ENCODE peak calls at places on chromosomes 1 and 21, in eight cellular contexts. T is CD8-positive, alpha-beta T cell; W is hepatocyte; D is fibroblast of mammary gland; P is psoas muscle; G is HepG2; M is AG04449; H is sigmoid colon. X is an unnamed sample.

GRCh38 chr1:106747791-106748190 is 308.7 kb upstream of the PRMT6 start:
- DNase-seq in T (no peak), W (no peak), D (no peak), P (peak), G (no peak), M (no peak), H (no peak), X (no peak)

GRCh38 chr1:245222931-245223330 is 68.1 kb downstream of the KIF26B start:
- DNase-seq in T (no peak), W (no peak), D (no peak), P (no peak), G (no peak), M (no peak), H (no peak), X (no peak)

GRCh38 chr1:11979453-11979817 is 809 bp upstream of the MFN2 start:
- DNase-seq in T (no peak), W (no peak), D (no peak), P (no peak), G (no peak), M (no peak), H (no peak), X (no peak)

GRCh38 chr1:244496186-244496585 is 35.1 kb downstream of the CATSPERE start:
- DNase-seq in T (no peak), W (no peak), D (no peak), P (no peak), G (no peak), M (no peak), H (no peak), X (no peak)

GRCh38 chr1:118841521-118841920 is 146.6 kb downstream of the TBX15 start:
- DNase-seq in T (no peak), W (no peak), D (no peak), P (no peak), G (no peak), M (no peak), H (no peak), X (no peak)

GRCh38 chr1:63112155-63112914 is 210.0 kb upstream of the FOXD3 start:
- DNase-seq in T (no peak), W (no peak), D (peak), P (no peak), G (no peak), M (peak), H (no peak), X (peak)

GRCh38 chr1:90724926-90725325 is 7.8 kb upstream of the BARHL2 start:
- DNase-seq in T (no peak), W (no peak), D (no peak), P (no peak), G (no peak), M (no peak), H (no peak), X (no peak)

GRCh38 chr1:41977329-41977728 is 58.6 kb upstream of the HIVEP3 start:
- DNase-seq in T (no peak), W (no peak), D (no peak), P (no peak), G (no peak), M (no peak), H (no peak), X (no peak)

GRCh38 chr1:39491146-39491921 is at the start of gene BMP8A:
- DNase-seq in T (peak), W (peak), D (no peak), P (peak), G (peak), M (no peak), H (peak), X (no peak)

GRCh38 chr1:186094170-186094569 is 280.9 kb downstream of the TPR start:
- DNase-seq in T (no peak), W (no peak), D (peak), P (no peak), G (no peak), M (peak), H (no peak), X (peak)

GRCh38 chr1:183191833-183192232 is 5.8 kb downstream of the LAMC2 start:
- DNase-seq in T (no peak), W (no peak), D (peak), P (no peak), G (no peak), M (peak), H (no peak), X (peak)

GRCh38 chr21:28540514-28540913 is 452.2 kb downstream of the LTN1 start:
- DNase-seq in T (no peak), W (no peak), D (peak), P (no peak), G (no peak), M (peak), H (no peak), X (peak)

GRCh38 chr1:230127105-230128054 is 60.3 kb downstream of the GALNT2 start:
- DNase-seq in T (no peak), W (no peak), D (no peak), P (no peak), G (no peak), M (no peak), H (no peak), X (no peak)

GRCh38 chr21:35593000-35593502 is 467.3 kb downstream of the SETD4 start:
- DNase-seq in T (no peak), W (no peak), D (peak), P (no peak), G (no peak), M (no peak), H (no peak), X (peak)

GRCh38 chr1:76868916-76869315 is 1.6 kb downstream of the ST6GALNAC5 start:
- DNase-seq in T (no peak), W (peak), D (no peak), P (no peak), G (no peak), M (no peak), H (no peak), X (no peak)

GRCh38 chr1:218397752-218398339 is 52.7 kb downstream of the TGFB2 start:
- DNase-seq in T (no peak), W (peak), D (peak), P (no peak), G (peak), M (no peak), H (no peak), X (peak)

GRCh38 chr1:233082778-233083550 is 132.6 kb downstream of the NTPCR start:
- DNase-seq in T (no peak), W (no peak), D (no peak), P (no peak), G (no peak), M (no peak), H (no peak), X (no peak)

GRCh38 chr1:59432531-59433439 is 135.9 kb downstream of the FGGY start:
- DNase-seq in T (no peak), W (peak), D (no peak), P (no peak), G (peak), M (no peak), H (no peak), X (no peak)

GRCh38 chr1:60833173-60833572 is 249.2 kb upstream of the NFIA start:
- DNase-seq in T (no peak), W (peak), D (no peak), P (no peak), G (peak), M (no peak), H (no peak), X (no peak)

GRCh38 chr21:31780944-31781343 is 49.0 kb upstream of the SCAF4 start:
- DNase-seq in T (no peak), W (peak), D (no peak), P (no peak), G (peak), M (no peak), H (no peak), X (no peak)

GRCh38 chr1:167439301-167439988 is 78.9 kb downstream of the CD247 start:
- DNase-seq in T (no peak), W (peak), D (peak), P (peak), G (peak), M (no peak), H (no peak), X (peak)

GRCh38 chr1:117138556-117138955 is 17.0 kb upstream of the TRIM45 start:
- DNase-seq in T (no peak), W (no peak), D (no peak), P (no peak), G (no peak), M (no peak), H (no peak), X (no peak)

GRCh38 chr1:231139125-231139649 is 22.7 kb upstream of the TRIM67 start:
- DNase-seq in T (no peak), W (peak), D (peak), P (no peak), G (no peak), M (peak), H (no peak), X (peak)

GRCh38 chr1:174230399-174230798 is 71.1 kb downstream of the RABGAP1L start:
- DNase-seq in T (no peak), W (no peak), D (peak), P (no peak), G (no peak), M (no peak), H (no peak), X (peak)

GRCh38 chr1:80258659-80259058 is 1252.1 kb upstream of the ADGRL4 start:
- DNase-seq in T (no peak), W (peak), D (no peak), P (no peak), G (no peak), M (no peak), H (no peak), X (no peak)

GRCh38 chr1:164765993-164766720 is 207.2 kb downstream of the PBX1 start:
- DNase-seq in T (no peak), W (no peak), D (peak), P (no peak), G (no peak), M (no peak), H (no peak), X (peak)

GRCh38 chr1:204036882-204037645 is 35.9 kb upstream of the SOX13 start:
- DNase-seq in T (no peak), W (no peak), D (no peak), P (no peak), G (no peak), M (no peak), H (no peak), X (no peak)

GRCh38 chr1:108646661-108647269 is 14.1 kb downstream of the HENMT1 start:
- DNase-seq in T (peak), W (peak), D (peak), P (peak), G (peak), M (peak), H (peak), X (peak)
- H3K4me3 ChIP-seq in T (peak), W (no peak), D (no peak), P (no peak), G (peak), M (no peak), H (no peak), X (no peak)

GRCh38 chr1:15748690-15749398 is 6.5 kb downstream of the TMEM82 start:
- DNase-seq in T (no peak), W (no peak), D (no peak), P (no peak), G (no peak), M (no peak), H (no peak), X (no peak)

GRCh38 chr1:15753776-15754175 is 4.8 kb upstream of the FBLIM1 start:
- DNase-seq in T (no peak), W (no peak), D (no peak), P (no peak), G (no peak), M (no peak), H (no peak), X (no peak)

GRCh38 chr1:15750924-15751323 is 7.7 kb upstream of the FBLIM1 start:
- DNase-seq in T (no peak), W (no peak), D (no peak), P (no peak), G (no peak), M (no peak), H (no peak), X (no peak)

GRCh38 chr1:15749399-15750291 is 7.3 kb downstream of the TMEM82 start:
- DNase-seq in T (no peak), W (no peak), D (no peak), P (no peak), G (no peak), M (no peak), H (no peak), X (peak)

GRCh38 chr1:15751739-15752138 is 6.9 kb upstream of the FBLIM1 start:
- DNase-seq in T (no peak), W (no peak), D (no peak), P (no peak), G (no peak), M (no peak), H (no peak), X (no peak)
- TF ChIP-seq CTCF in T (no peak), W (no peak), D (no peak), P (no peak), G (no peak), M (no peak), H (no peak), X (no peak)

GRCh38 chr1:159987186-159987585 is 33.1 kb upstream of the SLAMF9 start:
- DNase-seq in T (no peak), W (no peak), D (no peak), P (no peak), G (no peak), M (no peak), H (no peak), X (no peak)
- H3K4me3 ChIP-seq in T (no peak), W (no peak), D (no peak), P (no peak), G (no peak), M (no peak), H (no peak), X (no peak)

DNA sequence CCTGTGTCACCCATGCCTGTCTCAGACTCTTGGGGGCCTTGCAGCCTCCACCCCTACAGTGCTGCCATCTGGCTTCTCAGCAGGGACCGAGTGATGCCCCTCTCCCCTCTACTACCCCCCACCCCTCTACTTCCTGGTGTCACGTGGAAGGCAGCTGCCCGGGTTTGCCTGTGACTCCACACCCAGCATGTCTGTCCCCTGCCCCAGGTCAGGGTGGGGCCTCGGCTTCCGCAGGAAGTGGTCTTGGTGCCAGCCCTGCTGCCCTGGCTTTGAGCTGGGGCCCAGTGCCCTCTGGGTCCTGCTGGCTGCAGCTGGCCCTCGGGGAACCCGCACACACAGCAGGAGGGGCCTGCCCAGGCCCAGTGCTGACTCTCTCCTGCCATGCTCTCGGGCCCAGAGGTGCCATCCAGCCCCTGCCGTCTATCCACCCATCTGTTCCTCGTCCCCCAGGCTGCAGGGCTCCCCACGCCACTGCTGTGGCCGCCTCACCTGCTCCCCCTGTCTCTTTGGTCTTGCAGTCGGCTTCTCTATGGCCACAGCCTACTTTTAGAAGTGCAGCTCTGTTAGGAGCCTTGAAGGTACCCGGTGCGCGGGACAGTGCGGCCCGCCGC is 24.0 kb downstream of the PLCH2 start:
- DNase-seq in T (no peak), W (no peak), D (no peak), P (no peak), G (no peak), M (no peak), H (no peak), X (no peak)
- TF ChIP-seq CTCF in T (no peak), W (no peak), D (no peak), P (no peak), G (no peak), M (no peak), H (no peak), X (no peak)

GRCh38 chr1:157994081-157994581 is 686 bp downstream of the KIRREL1 start:
- DNase-seq in T (no peak), W (peak), D (no peak), P (no peak), G (no peak), M (no peak), H (peak), X (no peak)
- H3K4me3 ChIP-seq in T (no peak), W (peak), D (peak), P (peak), G (no peak), M (peak), H (peak), X (peak)

GRCh38 chr1:8962812-8963669 is 17.4 kb downstream of the CA6 start:
- DNase-seq in T (peak), W (peak), D (peak), P (no peak), G (peak), M (no peak), H (no peak), X (peak)
- TF ChIP-seq CTCF in T (peak), W (peak), D (peak), P (peak), G (peak), M (peak), H (no peak), X (peak)

DNA sequence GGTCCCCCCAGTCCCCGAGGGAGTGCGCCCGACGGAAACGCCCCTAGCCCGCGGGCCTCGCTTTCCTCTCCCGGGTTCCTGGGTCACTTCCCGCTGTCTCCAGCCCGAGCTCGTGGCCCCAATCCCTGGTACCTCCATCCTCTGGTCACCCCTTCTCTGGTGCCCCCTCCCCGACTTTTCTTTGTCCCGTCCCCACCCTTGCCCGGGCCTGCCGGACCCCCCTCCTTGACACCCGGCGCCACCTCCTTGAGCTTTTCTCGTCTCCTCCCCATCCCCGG is 320 bp upstream of the RIPPLY3 start:
- DNase-seq in T (no peak), W (peak), D (no peak), P (no peak), G (no peak), M (no peak), H (no peak), X (no peak)
- H3K4me3 ChIP-seq in T (peak), W (peak), D (peak), P (peak), G (peak), M (peak), H (peak), X (peak)

DNA sequence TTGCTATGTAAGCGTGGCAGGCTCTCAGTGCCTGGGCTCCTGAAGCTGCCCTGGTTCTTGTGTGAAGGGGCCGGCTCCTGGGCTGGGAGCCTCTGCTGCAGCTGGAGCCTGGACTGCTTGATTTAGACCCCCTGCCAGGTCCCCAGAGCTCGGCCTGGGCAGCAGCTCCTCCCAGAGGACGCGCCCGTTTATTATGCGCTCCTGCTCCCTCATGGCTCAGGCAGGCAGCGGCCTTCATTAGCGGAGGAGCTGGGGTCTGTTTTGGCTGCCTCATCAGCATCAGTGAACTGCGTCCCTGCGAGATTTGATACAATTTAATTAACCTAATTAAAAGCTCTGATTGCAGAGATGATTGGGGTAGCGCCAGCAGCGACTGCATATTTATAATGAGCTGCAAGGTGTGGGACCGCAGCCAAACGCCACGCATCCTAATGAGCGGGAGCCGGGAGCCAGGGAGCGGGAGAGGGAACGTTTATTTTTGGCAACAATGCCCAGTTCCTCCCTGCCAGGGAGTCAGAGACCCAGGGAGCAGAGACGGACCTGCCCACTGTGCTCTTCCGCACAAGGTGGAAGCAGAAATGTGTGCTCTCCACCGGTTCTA is 16.6 kb downstream of the UTP11 start:
- DNase-seq in T (no peak), W (peak), D (peak), P (peak), G (no peak), M (no peak), H (peak), X (peak)
- TF ChIP-seq CTCF in T (no peak), W (no peak), D (no peak), P (no peak), G (no peak), M (peak), H (no peak), X (no peak)

GRCh38 chr1:31715873-31716220 is 12.0 kb upstream of the COL16A1 start:
- DNase-seq in T (no peak), W (no peak), D (no peak), P (no peak), G (no peak), M (no peak), H (no peak), X (no peak)
- H3K4me3 ChIP-seq in T (peak), W (no peak), D (peak), P (peak), G (peak), M (peak), H (peak), X (peak)

GRCh38 chr1:29752141-29752540 is 515.8 kb downstream of the PTPRU start:
- DNase-seq in T (no peak), W (peak), D (no peak), P (no peak), G (no peak), M (no peak), H (peak), X (no peak)

GRCh38 chr1:29749021-29749420 is 512.7 kb downstream of the PTPRU start:
- DNase-seq in T (no peak), W (no peak), D (no peak), P (no peak), G (no peak), M (no peak), H (no peak), X (no peak)

GRCh38 chr1:29747136-29747670 is 510.9 kb downstream of the PTPRU start:
- DNase-seq in T (no peak), W (no peak), D (no peak), P (no peak), G (no peak), M (no peak), H (peak), X (no peak)

GRCh38 chr1:29746076-29746665 is 509.8 kb downstream of the PTPRU start:
- DNase-seq in T (no peak), W (no peak), D (no peak), P (no peak), G (no peak), M (no peak), H (peak), X (no peak)

DNA sequence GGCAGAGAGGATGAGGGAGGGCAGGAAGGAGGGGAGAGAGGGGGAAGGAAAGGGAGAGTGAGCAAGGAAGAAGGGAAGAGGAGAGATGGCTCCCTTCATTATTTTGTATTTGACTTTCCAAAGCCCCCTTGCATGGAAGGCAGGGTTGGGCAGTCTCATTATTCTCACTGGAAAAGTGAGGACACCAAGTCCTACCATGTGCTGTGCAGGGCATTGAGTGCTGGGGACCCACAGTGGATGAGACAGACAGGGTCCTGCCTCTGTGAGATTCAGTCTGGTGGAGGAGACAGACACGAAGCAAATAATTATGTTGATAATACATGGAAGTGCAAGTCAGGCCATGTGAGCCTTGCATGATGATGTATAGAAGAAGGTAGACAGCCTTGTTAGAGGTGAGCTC is 513.2 kb downstream of the PTPRU start:
- DNase-seq in T (no peak), W (no peak), D (no peak), P (no peak), G (no peak), M (no peak), H (no peak), X (no peak)
- TF ChIP-seq CTCF in T (no peak), W (no peak), D (no peak), P (no peak), G (no peak), M (no peak), H (no peak), X (no peak)

X was measured in cardiac fibroblast.